ENCODE peak calls at places on chromosome 4, in five cellular contexts. One of them, this sample, is unnamed.
A peak's percentile ranks its signal among the peaks of the same experiment; 100 is the strongest.

GRCh38 chr4:74161676-74162450 is 3.9 kb downstream of the MTHFD2L start:
- DNase-seq in T-helper 9 cell: no peak
- DNase-seq in hypothalamus: no peak
- DNase-seq in activated T-cell treated with anti-CD3 and anti-CD28 coated beads, Interleukin-2, amount 50 U/mL, for 72 hours: no peak
- DNase-seq in NCI-H748 treated with DMSO at 0.1 percent for 48 hours: no peak
- DNase-seq in this sample: no peak

GRCh38 chr4:2289311-2289954 is 27.5 kb upstream of the MXD4 start:
- DNase-seq in activated T-cell treated with anti-CD3 and anti-CD28 coated beads, Interleukin-2, amount 50 U/mL, for 72 hours: no peak
- DNase-seq in T-helper 9 cell: no peak
- DNase-seq in NCI-H748 treated with DMSO at 0.1 percent for 48 hours: no peak
- DNase-seq in hypothalamus: no peak
- DNase-seq in this sample: no peak

GRCh38 chr4:8682296-8682695 is 89.7 kb downstream of the CPZ start:
- DNase-seq in T-helper 9 cell: no peak
- DNase-seq in hypothalamus: no peak
- DNase-seq in activated T-cell treated with anti-CD3 and anti-CD28 coated beads, Interleukin-2, amount 50 U/mL, for 72 hours: no peak
- DNase-seq in NCI-H748 treated with DMSO at 0.1 percent for 48 hours: no peak
- DNase-seq in this sample: no peak

GRCh38 chr4:182190306-182190705 is 52.9 kb upstream of the TENM3 start:
- DNase-seq in NCI-H748 treated with DMSO at 0.1 percent for 48 hours: no peak
- DNase-seq in T-helper 9 cell: no peak
- DNase-seq in hypothalamus: no peak
- DNase-seq in activated T-cell treated with anti-CD3 and anti-CD28 coated beads, Interleukin-2, amount 50 U/mL, for 72 hours: no peak
- DNase-seq in this sample: no peak

GRCh38 chr4:163565228-163566040 is 70.9 kb downstream of the TMA16 start:
- DNase-seq in hypothalamus: no peak
- DNase-seq in T-helper 9 cell: no peak
- DNase-seq in activated T-cell treated with anti-CD3 and anti-CD28 coated beads, Interleukin-2, amount 50 U/mL, for 72 hours: no peak
- DNase-seq in NCI-H748 treated with DMSO at 0.1 percent for 48 hours: no peak
- DNase-seq in this sample: no peak

GRCh38 chr4:180913750-180914149 is 1329.5 kb upstream of the TENM3 start:
- DNase-seq in T-helper 9 cell: no peak
- DNase-seq in activated T-cell treated with anti-CD3 and anti-CD28 coated beads, Interleukin-2, amount 50 U/mL, for 72 hours: no peak
- DNase-seq in hypothalamus: no peak
- DNase-seq in NCI-H748 treated with DMSO at 0.1 percent for 48 hours: no peak
- DNase-seq in this sample: no peak

GRCh38 chr4:82491251-82491960 is 61.0 kb downstream of the ENOPH1 start:
- DNase-seq in T-helper 9 cell: no peak
- DNase-seq in activated T-cell treated with anti-CD3 and anti-CD28 coated beads, Interleukin-2, amount 50 U/mL, for 72 hours: no peak
- DNase-seq in NCI-H748 treated with DMSO at 0.1 percent for 48 hours: peak; percentile 66
- DNase-seq in hypothalamus: no peak
- DNase-seq in this sample: no peak

GRCh38 chr4:1381944-1382541 is 24.2 kb downstream of the NKX1-1 start:
- DNase-seq in NCI-H748 treated with DMSO at 0.1 percent for 48 hours: no peak
- DNase-seq in activated T-cell treated with anti-CD3 and anti-CD28 coated beads, Interleukin-2, amount 50 U/mL, for 72 hours: no peak
- DNase-seq in T-helper 9 cell: no peak
- DNase-seq in hypothalamus: no peak
- DNase-seq in this sample: no peak

GRCh38 chr4:108303488-108304177 is 134.9 kb upstream of the LEF1 start:
- DNase-seq in NCI-H748 treated with DMSO at 0.1 percent for 48 hours: no peak
- DNase-seq in T-helper 9 cell: no peak
- DNase-seq in hypothalamus: no peak
- DNase-seq in activated T-cell treated with anti-CD3 and anti-CD28 coated beads, Interleukin-2, amount 50 U/mL, for 72 hours: no peak
- DNase-seq in this sample: no peak

This sample was measured in activated effector memory CD4-positive, alpha-beta T cell treated with Interleukin-2 at 50 U/mL for 16 hours.